ENCODE peak calls at places on chromosomes 1 and 21, in seven cellular contexts. K is sciatic nerve, C is NCI-H446, R is AG04450, T is T47D, H is SK-MEL-5, G is fibroblast of mammary gland. D is an unnamed sample.

GRCh38 chr1:220669005-220669404 is 21.2 kb upstream of the C1orf115 start:
- DNase-seq in C (no peak), H (no peak), G (no peak), K (no peak), T (no peak), R (no peak), D (no peak)

GRCh38 chr1:55426619-55427018 is 211.5 kb upstream of the USP24 start:
- DNase-seq in H (no peak), R (no peak), K (no peak), T (no peak), G (no peak), C (no peak), D (no peak)

GRCh38 chr21:16213518-16213917 is 483.7 kb downstream of the USP25 start:
- DNase-seq in H (no peak), K (no peak), T (no peak), C (no peak), R (no peak), G (no peak), D (no peak)

GRCh38 chr1:76144233-76144632 is 69.7 kb downstream of the ST6GALNAC3 start:
- DNase-seq in K (no peak), H (no peak), G (no peak), C (no peak), T (no peak), R (no peak), D (no peak)

GRCh38 chr1:156108664-156109241 is 5.8 kb upstream of the LMNA start:
- DNase-seq in G (peak; percentile 65), R (no peak), H (no peak), K (no peak), C (no peak), T (no peak), D (no peak)

GRCh38 chr1:35488346-35488745 is 68.9 kb downstream of the KIAA0319L start:
- DNase-seq in G (no peak), T (no peak), C (no peak), H (no peak), R (no peak), K (no peak), D (no peak)

GRCh38 chr1:205572426-205572825 is 59.4 kb downstream of the ELK4 start:
- DNase-seq in H (no peak), C (no peak), T (no peak), R (no peak), G (no peak), K (peak; percentile 10), D (no peak)

GRCh38 chr21:25396135-25396711 is 211.1 kb downstream of the MRPL39 start:
- DNase-seq in K (no peak), R (no peak), C (no peak), G (no peak), H (no peak), T (no peak), D (no peak)

D was measured in A673.